ENCODE peak calls at places on chromosomes 3 and 15, in ten cellular contexts. J is ovary; U is body of pancreas; W is tibial artery; B is uterus; R is GM23338; I is heart left ventricle; T is effector memory CD4-positive, alpha-beta T cell; O is spleen; D is cardiac muscle cell. G is an unnamed sample.

GRCh38 chr3:177330771-177331170 is 133.5 kb upstream of the TBL1XR1 start:
- DNase-seq in I (peak), R (no peak), U (no peak), D (no peak), B (no peak), J (no peak), W (no peak), T (no peak), O (no peak), G (peak)

GRCh38 chr3:128260275-128260674 is 107.0 kb downstream of the EEFSEC start:
- DNase-seq in R (no peak), W (no peak), O (no peak), D (no peak), T (no peak), I (no peak), B (no peak), J (no peak), U (no peak), G (no peak)

GRCh38 chr15:89845305-89845893 is 30.7 kb upstream of the ANPEP start:
- DNase-seq in R (no peak), B (no peak), O (no peak), D (no peak), W (no peak), J (no peak), T (no peak), U (no peak), I (no peak), G (peak)

GRCh38 chr3:101643861-101644613 is 32.9 kb downstream of the ZBTB11 start:
- DNase-seq in J (no peak), T (no peak), R (no peak), O (no peak), I (no peak), B (no peak), D (no peak), U (no peak), W (no peak), G (peak)

GRCh38 chr3:186997061-186998054 is 67.0 kb downstream of the ST6GAL1 start:
- DNase-seq in W (no peak), T (no peak), B (no peak), J (no peak), O (no peak), R (no peak), I (no peak), U (no peak), D (no peak), G (no peak)

GRCh38 chr3:12255393-12255792 is 33.5 kb upstream of the PPARG start:
- DNase-seq in B (no peak), T (no peak), W (no peak), U (no peak), D (no peak), O (no peak), J (no peak), I (no peak), R (no peak), G (peak)

GRCh38 chr3:102069211-102069662 is 219.9 kb downstream of the NFKBIZ start:
- DNase-seq in T (no peak), B (peak), D (no peak), J (no peak), O (no peak), U (no peak), I (no peak), W (no peak), R (no peak), G (no peak)

GRCh38 chr3:12896206-12896697 is 54.9 kb upstream of the RPL32 start:
- DNase-seq in O (no peak), I (peak), W (no peak), U (no peak), T (no peak), D (no peak), J (no peak), B (no peak), R (no peak), G (no peak)

GRCh38 chr3:76872999-76873398 is 166.9 kb upstream of the ROBO2 start:
- DNase-seq in U (no peak), D (no peak), T (no peak), J (no peak), R (no peak), O (no peak), W (no peak), B (no peak), I (no peak), G (peak)

GRCh38 chr3:177060492-177060891 is 136.8 kb downstream of the TBL1XR1 start:
- DNase-seq in T (no peak), O (no peak), R (no peak), J (no peak), D (no peak), W (no peak), I (no peak), U (no peak), B (no peak), G (no peak)

GRCh38 chr15:59140422-59141226 is 35.7 kb downstream of the CCNB2 start:
- DNase-seq in T (no peak), R (no peak), U (no peak), I (no peak), W (no peak), O (no peak), B (no peak), D (no peak), J (no peak), G (no peak)

GRCh38 chr3:167973046-167973445 is 122.7 kb downstream of the GOLIM4 start:
- DNase-seq in T (no peak), D (no peak), O (no peak), I (no peak), U (no peak), B (no peak), R (no peak), J (no peak), W (no peak), G (no peak)

GRCh38 chr3:184395320-184395660 is 15.4 kb downstream of the CHRD start:
- DNase-seq in U (peak), R (no peak), B (no peak), W (peak), T (no peak), J (peak), D (no peak), I (no peak), O (no peak), G (no peak)

DNA sequence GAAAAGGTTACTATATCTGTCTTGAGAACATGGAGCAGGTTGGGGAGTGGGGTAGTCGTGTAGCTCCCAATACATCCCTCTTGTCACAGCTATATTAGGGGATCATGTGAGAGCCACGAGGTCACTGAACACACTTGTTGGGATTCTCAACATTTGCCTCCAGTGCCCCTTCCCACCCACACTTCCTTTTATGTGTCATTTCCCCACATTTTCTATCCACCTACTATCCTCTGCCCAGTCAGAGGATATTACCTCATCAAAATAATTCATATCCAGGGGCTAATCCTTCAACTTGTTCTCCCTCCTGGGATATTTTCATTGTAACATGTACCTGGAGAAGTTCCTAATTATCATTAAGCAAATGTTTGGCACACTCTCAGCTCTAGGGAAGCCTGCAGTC is 85.0 kb downstream of the CYP19A1 start:
- DNase-seq in I (no peak), O (no peak), T (no peak), J (no peak), D (no peak), U (no peak), R (no peak), W (no peak), B (no peak), G (no peak)
- H3K27ac ChIP-seq in I (no peak), O (no peak), T (no peak), J (no peak), D (no peak), U (no peak), R (no peak), W (no peak), B (no peak), G (no peak)

DNA sequence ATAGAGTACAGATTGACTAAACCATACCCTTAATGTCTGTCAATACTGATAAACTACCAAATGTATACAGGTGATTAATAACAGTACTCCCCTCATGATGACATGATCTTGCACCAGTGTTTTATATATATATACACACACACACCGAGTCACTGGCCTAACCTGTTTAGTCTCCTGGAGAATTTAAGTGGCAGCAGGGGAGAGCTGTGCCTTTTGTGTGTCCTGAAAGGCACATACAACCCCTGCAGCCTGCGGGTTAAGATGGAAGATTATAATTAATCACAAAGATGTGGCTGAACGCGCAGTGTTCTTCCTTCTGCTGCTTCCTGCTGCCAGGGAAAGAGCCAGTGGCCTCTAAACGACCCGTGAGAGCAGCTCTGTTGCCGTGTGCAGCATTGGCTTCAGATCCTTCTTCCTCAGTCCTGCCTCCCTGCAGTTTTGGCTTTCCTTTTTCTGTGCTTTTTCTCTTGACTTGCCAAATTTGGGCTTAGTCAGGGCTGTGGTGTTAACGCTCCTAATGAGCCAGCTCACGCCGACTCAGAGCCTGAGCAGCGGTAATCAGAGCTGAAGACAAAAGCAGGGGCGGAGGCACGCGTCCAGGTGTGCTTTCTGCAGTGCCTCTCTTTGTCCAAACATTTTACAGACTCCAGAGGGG is 42.5 kb upstream of the UBE3A start:
- DNase-seq in I (no peak), B (no peak), R (peak), D (peak), W (no peak), U (no peak), J (peak), T (no peak), O (no peak), G (no peak)
- H3K27ac ChIP-seq in I (no peak), B (no peak), R (peak), D (no peak), W (no peak), U (no peak), J (no peak), T (no peak), O (no peak), G (no peak)

GRCh38 chr15:84722628-84723027 is 6.7 kb upstream of the SEC11A start:
- DNase-seq in O (no peak), T (no peak), R (no peak), U (no peak), B (no peak), D (no peak), I (no peak), J (no peak), W (no peak), G (no peak)
- H3K27ac ChIP-seq in O (no peak), T (peak), R (no peak), U (no peak), B (no peak), D (no peak), I (no peak), J (no peak), W (no peak), G (no peak)

DNA sequence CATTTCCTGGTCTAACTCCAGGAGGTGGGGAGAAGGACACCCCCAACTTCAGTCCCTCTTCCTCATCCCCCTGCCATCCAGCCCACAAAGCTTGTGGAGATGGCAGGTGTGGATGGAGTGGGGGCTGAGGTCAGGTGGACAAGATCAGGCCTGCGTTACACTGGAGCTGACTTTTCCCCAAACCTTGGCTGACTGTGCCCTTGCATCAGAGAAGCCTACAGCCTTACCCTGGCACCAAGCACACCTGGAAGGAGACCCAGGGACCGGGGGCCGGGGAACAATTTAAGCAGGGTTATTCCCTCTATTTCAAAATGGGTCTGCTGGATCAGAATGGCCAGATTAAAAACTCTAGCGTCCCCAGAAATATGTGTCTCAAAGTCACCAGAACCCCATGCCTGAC is 14.4 kb downstream of the TNK2 start:
- DNase-seq in I (no peak), T (no peak), U (no peak), J (no peak), B (no peak), R (no peak), W (no peak), D (no peak), O (no peak), G (no peak)
- H3K27ac ChIP-seq in I (peak), T (no peak), U (no peak), J (no peak), B (peak), R (no peak), W (peak), D (no peak), O (no peak), G (no peak)

GRCh38 chr3:120274739-120275167 is 10.3 kb downstream of the GPR156 start:
- DNase-seq in R (no peak), T (no peak), U (no peak), I (peak), D (no peak), W (no peak), B (no peak), J (no peak), O (no peak), G (no peak)

GRCh38 chr3:120280026-120280425 is 5.0 kb downstream of the GPR156 start:
- DNase-seq in J (no peak), O (no peak), R (no peak), W (no peak), I (no peak), D (no peak), T (no peak), U (no peak), B (no peak), G (no peak)

GRCh38 chr3:120275553-120276092 is 9.4 kb downstream of the GPR156 start:
- DNase-seq in I (no peak), U (no peak), R (no peak), T (no peak), B (no peak), W (no peak), O (no peak), J (no peak), D (no peak), G (no peak)

GRCh38 chr3:120280566-120280965 is 4.5 kb downstream of the GPR156 start:
- DNase-seq in B (no peak), J (no peak), R (no peak), U (no peak), O (no peak), T (no peak), I (no peak), W (no peak), D (no peak), G (no peak)

DNA sequence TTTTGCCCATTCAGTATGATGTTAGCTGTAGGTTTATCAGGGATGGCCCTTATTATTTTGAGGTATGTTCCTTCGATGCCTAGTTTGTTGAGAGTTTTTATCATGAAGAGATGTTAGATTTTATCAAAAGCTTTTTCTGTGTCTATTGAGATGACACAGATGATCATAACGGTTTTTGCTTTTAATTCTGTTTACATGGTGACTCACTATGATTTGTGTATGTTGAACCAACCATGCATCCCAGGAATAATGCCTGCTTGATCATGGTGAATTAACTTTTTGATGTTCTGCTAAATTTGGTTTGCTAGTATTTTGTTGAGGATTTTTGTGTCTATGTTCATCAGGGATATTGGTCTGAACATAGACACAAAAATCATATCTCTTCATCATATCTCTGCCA is 8.3 kb downstream of the GPR156 start:
- DNase-seq in J (no peak), D (no peak), O (no peak), T (no peak), R (no peak), W (no peak), B (no peak), I (no peak), U (no peak), G (no peak)
- H3K27ac ChIP-seq in J (no peak), D (no peak), O (no peak), T (no peak), R (no peak), W (no peak), B (no peak), I (no peak), U (no peak), G (no peak)

DNA sequence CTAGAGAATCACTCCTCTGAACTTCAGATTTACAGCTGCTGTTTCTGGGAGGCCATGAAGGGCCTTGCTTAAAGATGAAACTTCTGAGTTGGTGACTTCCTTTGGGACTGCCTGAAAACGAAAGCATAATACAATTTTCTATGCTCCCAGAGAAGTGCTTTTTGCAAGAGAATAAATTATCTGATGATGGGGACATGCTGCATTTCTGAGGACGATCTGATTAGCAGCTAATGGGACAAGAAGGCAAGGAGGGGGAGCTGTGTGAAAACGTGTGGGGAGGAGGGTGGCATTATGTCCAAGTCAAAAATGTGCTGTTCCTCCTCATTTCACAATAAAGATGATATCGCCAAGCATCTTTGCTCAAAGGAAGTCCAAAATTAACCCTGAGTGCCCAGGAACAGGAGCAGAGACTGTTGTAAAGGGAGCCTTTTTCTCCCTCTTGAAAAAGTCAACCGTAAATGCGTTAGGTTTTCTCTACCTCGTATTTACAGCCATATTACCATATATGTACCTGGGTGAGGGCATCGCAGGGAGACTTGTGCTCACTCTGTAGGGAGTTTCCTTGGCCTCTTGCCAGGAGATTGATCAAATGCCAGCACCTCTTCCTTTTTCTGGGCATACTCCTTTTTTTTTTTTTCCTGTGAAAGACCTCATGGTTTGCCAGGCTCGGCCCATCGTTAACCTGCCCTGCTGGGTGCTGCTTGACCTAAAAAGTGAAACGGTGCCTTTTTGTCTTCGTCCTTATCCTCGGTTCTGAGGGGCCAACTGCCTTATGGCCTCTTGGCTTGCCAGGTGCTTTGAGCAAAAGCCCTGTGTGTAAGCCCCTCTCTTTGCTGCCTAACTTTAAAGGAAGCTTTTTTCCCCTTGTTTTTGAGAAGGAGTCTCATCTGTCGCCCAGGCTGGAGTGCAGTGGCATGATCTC is 11.5 kb downstream of the ITPR1 start:
- DNase-seq in B (peak), U (no peak), J (no peak), I (no peak), T (no peak), D (peak), O (no peak), W (no peak), R (no peak), G (peak)
- H3K27ac ChIP-seq in B (peak), U (peak), J (peak), I (peak), T (peak), D (peak), O (peak), W (peak), R (no peak), G (peak)

GRCh38 chr3:45724919-45725318 is 35.7 kb downstream of the SACM1L start:
- DNase-seq in I (no peak), T (no peak), O (no peak), B (no peak), U (no peak), D (no peak), W (no peak), R (no peak), J (no peak), G (no peak)
- H3K27ac ChIP-seq in I (no peak), T (no peak), O (no peak), B (no peak), U (no peak), D (no peak), W (no peak), R (no peak), J (no peak), G (no peak)

GRCh38 chr15:74775894-74776293 is 6.0 kb upstream of the CSK start:
- DNase-seq in O (no peak), I (no peak), R (no peak), W (no peak), T (no peak), J (no peak), U (no peak), B (no peak), D (no peak), G (no peak)

GRCh38 chr15:74773329-74773728 is 8.6 kb upstream of the CSK start:
- DNase-seq in W (no peak), R (no peak), U (no peak), O (no peak), I (no peak), T (no peak), D (no peak), B (no peak), J (no peak), G (no peak)

GRCh38 chr15:74775132-74775562 is 6.7 kb upstream of the CSK start:
- DNase-seq in O (peak), T (no peak), I (no peak), R (no peak), B (no peak), W (no peak), U (no peak), D (no peak), J (no peak), G (no peak)

GRCh38 chr15:74776851-74777768 is 4.8 kb upstream of the CSK start:
- DNase-seq in J (no peak), U (no peak), O (peak), R (peak), I (no peak), T (peak), W (no peak), D (peak), B (no peak), G (no peak)

GRCh38 chr15:74773731-74774252 is 8.1 kb upstream of the CSK start:
- DNase-seq in I (no peak), B (no peak), D (no peak), J (no peak), R (peak), W (no peak), T (no peak), O (no peak), U (no peak), G (peak)
- H3K27ac ChIP-seq in I (no peak), B (no peak), D (no peak), J (no peak), R (no peak), W (no peak), T (no peak), O (no peak), U (no peak), G (peak)